ENCODE peak calls at places on chromosomes 11 and 22, in ten cellular contexts. U is Kasumi-1, P is left cardiac atrium, Y is dermis microvascular lymphatic vessel endothelial cell, D is fibroblast of the aortic adventitia, J is RCC 7860, G is activated T-cell treated with anti-CD3 and anti-CD28 coated beads for 1 hour, E is kidney epithelial cell, F is RWPE1, C is uterus. Z is an unnamed sample.

GRCh38 chr11:70498976-70499801 is 100.9 kb downstream of the CTTN start:
- DNase-seq in U (no peak), P (no peak), Y (no peak), D (no peak), J (no peak), G (no peak), E (no peak), F (no peak), C (no peak), Z (no peak)

GRCh38 chr22:43310798-43311197 is 32.4 kb downstream of the SCUBE1 start:
- DNase-seq in U (no peak), P (no peak), Y (no peak), D (no peak), J (no peak), G (no peak), E (no peak), F (no peak), C (no peak), Z (no peak)

GRCh38 chr22:42697542-42698013 is 23.1 kb downstream of the A4GALT start:
- DNase-seq in U (no peak), P (peak; percentile 90), Y (peak; percentile 88), D (peak; percentile 82), J (peak; percentile 58), G (no peak), E (peak; percentile 48), F (peak; percentile 68), C (peak; percentile 89), Z (no peak)

GRCh38 chr11:6647836-6648235 is 7.8 kb downstream of the DCHS1 start:
- DNase-seq in U (no peak), P (no peak), Y (no peak), D (no peak), J (no peak), G (no peak), E (no peak), F (no peak), C (no peak), Z (no peak)

GRCh38 chr11:72742522-72743320 is 9.5 kb downstream of the ARAP1 start:
- DNase-seq in U (no peak), P (no peak), Y (no peak), D (no peak), J (no peak), G (no peak), E (no peak), F (no peak), C (no peak), Z (no peak)

GRCh38 chr11:19433791-19434190 is 193.0 kb upstream of the E2F8 start:
- DNase-seq in U (no peak), P (no peak), Y (no peak), D (no peak), J (no peak), G (no peak), E (no peak), F (no peak), C (no peak), Z (no peak)

GRCh38 chr11:67301313-67301921 is 1.9 kb upstream of the SSH3 start:
- DNase-seq in U (no peak), P (no peak), Y (no peak), D (no peak), J (no peak), G (no peak), E (no peak), F (no peak), C (no peak), Z (peak; percentile 7)

GRCh38 chr11:27174026-27174425 is 133.4 kb downstream of the BBOX1 start:
- DNase-seq in U (no peak), P (no peak), Y (no peak), D (no peak), J (no peak), G (no peak), E (no peak), F (peak; percentile 80), C (no peak), Z (no peak)

GRCh38 chr22:47153854-47154542 is 391.5 kb downstream of the TBC1D22A start:
- DNase-seq in U (peak; percentile 54), P (no peak), Y (no peak), D (no peak), J (no peak), G (no peak), E (no peak), F (no peak), C (no peak), Z (no peak)